ENCODE peak calls at places on chromosomes 2 and 18, in six cellular contexts. B is colonic mucosa; C is WTC11; E is heart left ventricle; T is NCI-H1694 treated with DMSO at 0.1 percent for 48 hours; L is activated CD8-positive, alpha-beta T cell treated with anti-CD3 and anti-CD28 coated beads for 36 hours. W is an unnamed sample.

GRCh38 chr2:23286765-23287155 is 98.2 kb upstream of the KLHL29 start:
- DNase-seq in C (no peak), E (peak), B (no peak), L (no peak), T (no peak), W (no peak)

GRCh38 chr2:67733517-67733916 is 329.3 kb downstream of the C1D start:
- DNase-seq in B (no peak), T (peak), E (no peak), C (peak), L (peak), W (peak)

GRCh38 chr2:62467475-62468321 is 38.3 kb downstream of the TMEM17 start:
- DNase-seq in T (no peak), B (no peak), C (no peak), L (no peak), E (peak), W (peak)

GRCh38 chr2:62329797-62330196 is 133.9 kb downstream of the B3GNT2 start:
- DNase-seq in L (no peak), B (no peak), C (no peak), E (no peak), T (no peak), W (no peak)

GRCh38 chr18:77173274-77174030 is 40.9 kb upstream of the MBP start:
- DNase-seq in B (no peak), E (no peak), C (no peak), L (no peak), T (peak), W (peak)

GRCh38 chr2:33216508-33217182 is 259.8 kb upstream of the RASGRP3 start:
- DNase-seq in L (no peak), C (no peak), B (no peak), E (peak), T (no peak), W (no peak)

GRCh38 chr2:31688282-31688681 is 107.5 kb upstream of the SRD5A2 start:
- DNase-seq in T (peak), E (no peak), C (no peak), L (peak), B (no peak), W (no peak)

GRCh38 chr18:9825571-9826073 is 60.2 kb upstream of the TXNDC2 start:
- DNase-seq in E (no peak), T (no peak), C (no peak), B (peak), L (no peak), W (no peak)

GRCh38 chr2:223315813-223316212 is 263.8 kb downstream of the KCNE4 start:
- DNase-seq in L (no peak), B (no peak), T (no peak), C (no peak), E (no peak), W (no peak)

GRCh38 chr2:241613018-241613780 is 23.8 kb downstream of the THAP4 start:
- DNase-seq in L (no peak), T (peak), E (peak), C (no peak), B (no peak), W (peak)

GRCh38 chr2:216281881-216282280 is 90.4 kb downstream of the MARCHF4 start:
- DNase-seq in E (no peak), B (no peak), T (no peak), L (no peak), C (no peak), W (no peak)

GRCh38 chr2:46806526-46806925 is 109.1 kb downstream of the MCFD2 start:
- DNase-seq in E (no peak), B (no peak), T (no peak), C (no peak), L (no peak), W (no peak)

GRCh38 chr2:64455545-64455944 is 1.6 kb downstream of the LGALSL start:
- DNase-seq in C (no peak), B (no peak), L (no peak), T (no peak), E (no peak), W (no peak)

GRCh38 chr2:1341409-1342120 is 71.7 kb upstream of the TPO start:
- DNase-seq in B (no peak), L (no peak), T (no peak), C (no peak), E (no peak), W (peak)

GRCh38 chr2:181307203-181307991 is 149.8 kb upstream of the ITGA4 start:
- DNase-seq in C (no peak), B (no peak), L (peak), T (no peak), E (no peak), W (no peak)

GRCh38 chr2:193556766-193557470 is 1362.2 kb upstream of the TMEFF2 start:
- DNase-seq in C (no peak), T (no peak), L (no peak), B (no peak), E (no peak), W (no peak)

GRCh38 chr18:10271481-10271880 is 183.0 kb upstream of the APCDD1 start:
- DNase-seq in C (no peak), E (no peak), T (no peak), L (no peak), B (no peak), W (no peak)